ENCODE peak calls at places on chromosomes 7 and 10, in five cellular contexts. X, T, L, S and N are unnamed samples.

GRCh38 chr10:80443531-80443974 is 10.6 kb upstream of the TSPAN14 start:
- DNase-seq in S (peak), X (no peak), L (peak), T (no peak), N (no peak)

GRCh38 chr7:134140889-134141867 is 14.0 kb downstream of the LRGUK start:
- DNase-seq in T (peak), L (peak), X (peak), S (peak), N (peak)

GRCh38 chr10:24349379-24350110 is 140.6 kb downstream of the KIAA1217 start:
- DNase-seq in L (no peak), T (no peak), X (no peak), S (no peak), N (no peak)

GRCh38 chr10:14415676-14416307 is 85.1 kb upstream of the FRMD4A start:
- DNase-seq in T (no peak), S (no peak), L (no peak), X (no peak), N (no peak)

GRCh38 chr7:5595545-5596045 is 172.0 kb upstream of the TNRC18 start:
- DNase-seq in S (no peak), X (no peak), L (peak), T (no peak), N (no peak)

GRCh38 chr10:49264177-49264677 is 34.7 kb upstream of the C10orf71 start:
- DNase-seq in T (no peak), L (no peak), S (no peak), X (no peak), N (no peak)

GRCh38 chr10:5648494-5649457 is 17.6 kb downstream of the ASB13 start:
- DNase-seq in L (peak), X (no peak), S (no peak), T (no peak), N (no peak)

GRCh38 chr10:4723860-4724259 is 102.1 kb upstream of the AKR1E2 start:
- DNase-seq in L (no peak), S (no peak), T (no peak), X (no peak), N (no peak)

GRCh38 chr10:133215586-133215985 is 14.4 kb upstream of the UTF1 start:
- DNase-seq in L (no peak), T (no peak), X (no peak), S (no peak), N (no peak)

GRCh38 chr7:43398831-43399230 is 184.1 kb upstream of the STK17A start:
- DNase-seq in S (no peak), L (no peak), X (no peak), T (no peak), N (no peak)

GRCh38 chr7:21902240-21902639 is 43.5 kb downstream of the CDCA7L start:
- DNase-seq in T (no peak), S (no peak), L (no peak), X (no peak), N (no peak)

GRCh38 chr7:73746378-73746777 is 7.8 kb upstream of the ABHD11 start:
- DNase-seq in S (peak), L (no peak), X (no peak), T (no peak), N (no peak)

GRCh38 chr10:71220689-71221540 is 8.5 kb downstream of the UNC5B start:
- DNase-seq in S (no peak), T (no peak), L (no peak), X (no peak), N (no peak)

GRCh38 chr7:85750454-85750949 is 563.6 kb upstream of the SEMA3D start:
- DNase-seq in X (no peak), T (no peak), S (peak), L (peak), N (no peak)

GRCh38 chr10:98608417-98608816 is 161.7 kb upstream of the HPS1 start:
- DNase-seq in L (no peak), X (no peak), T (no peak), S (no peak), N (no peak)

GRCh38 chr7:155644971-155645509 is 579 bp downstream of the RBM33 start:
- DNase-seq in X (peak), S (no peak), L (peak), T (peak), N (no peak)

GRCh38 chr7:30252885-30253795 is 31.3 kb upstream of the ZNRF2 start:
- DNase-seq in S (no peak), L (peak), T (no peak), X (no peak), N (no peak)

GRCh38 chr10:5416981-5417380 is 4.6 kb downstream of the NET1 start:
- DNase-seq in X (no peak), S (peak), T (no peak), L (no peak), N (no peak)

GRCh38 chr10:104328916-104329710 is 9.2 kb downstream of the ITPRIP start:
- DNase-seq in X (peak), S (no peak), T (peak), L (peak), N (peak)

GRCh38 chr7:102277901-102278300 is 8.8 kb upstream of the SH2B2 start:
- DNase-seq in X (no peak), L (no peak), T (no peak), S (no peak), N (no peak)

GRCh38 chr10:123930340-123931001 is 38.9 kb upstream of the CPXM2 start:
- DNase-seq in X (no peak), S (no peak), T (no peak), L (peak), N (no peak)

GRCh38 chr10:79404231-79404609 is 41.2 kb downstream of the ZCCHC24 start:
- DNase-seq in S (no peak), X (no peak), T (no peak), L (peak), N (no peak)

GRCh38 chr7:56079450-56080185 is 13.1 kb downstream of the PHKG1 start:
- DNase-seq in S (peak), X (no peak), L (no peak), T (no peak), N (no peak)

GRCh38 chr10:29668628-29669027 is 33.9 kb upstream of the SVIL start:
- DNase-seq in S (no peak), T (no peak), L (peak), X (no peak), N (no peak)

GRCh38 chr7:1664711-1665591 is 5.1 kb upstream of the ELFN1 start:
- DNase-seq in S (peak), X (peak), L (peak), T (peak), N (no peak)

GRCh38 chr7:925601-926000 is 28.9 kb downstream of the ADAP1 start:
- DNase-seq in T (no peak), S (no peak), X (no peak), L (no peak), N (no peak)

GRCh38 chr7:142720981-142721380 is 28.3 kb upstream of the PRSS1 start:
- DNase-seq in S (no peak), T (no peak), L (no peak), X (no peak), N (no peak)

GRCh38 chr10:71338728-71339495 is 19.9 kb downstream of the SLC29A3 start:
- DNase-seq in X (no peak), L (no peak), T (no peak), S (no peak), N (no peak)

GRCh38 chr7:96310106-96310505 is 11.8 kb downstream of the SLC25A13 start:
- DNase-seq in X (no peak), L (no peak), T (no peak), S (no peak), N (no peak)

GRCh38 chr10:98415710-98416077 is 712 bp upstream of the PYROXD2 start:
- DNase-seq in X (no peak), S (no peak), T (no peak), L (no peak), N (no peak)

GRCh38 chr10:72764151-72764550 is 72.2 kb downstream of the MCU start:
- DNase-seq in T (no peak), X (no peak), S (no peak), L (peak), N (no peak)